ENCODE peak calls at places on chromosomes 5 and 9, in seven cellular contexts. D is AG09319, C is dorsolateral prefrontal cortex, P is lower leg skin, H is astrocyte of the cerebellum, T is fibroblast of pulmonary artery, L is ascending aorta. S is an unnamed sample.

GRCh38 chr9:134204991-134205578 is 40.7 kb upstream of the RNU6ATAC start:
- DNase-seq in D (no peak), C (peak), P (peak), H (no peak), T (peak), L (peak), S (no peak)

GRCh38 chr5:149170292-149170691 is 29.0 kb downstream of the ABLIM3 start:
- DNase-seq in D (no peak), C (no peak), P (no peak), H (peak), T (no peak), L (no peak), S (no peak)

GRCh38 chr5:133846478-133847226 is 121.8 kb downstream of the C5orf15 start:
- DNase-seq in D (no peak), C (peak), P (peak), H (no peak), T (no peak), L (no peak), S (no peak)

GRCh38 chr9:78314953-78315870 is 18.3 kb downstream of the PSAT1 start:
- DNase-seq in D (no peak), C (peak), P (peak), H (peak), T (peak), L (no peak), S (no peak)

GRCh38 chr5:173829826-173830225 is 58.3 kb upstream of the CPEB4 start:
- DNase-seq in D (peak), C (no peak), P (no peak), H (peak), T (no peak), L (no peak), S (no peak)

GRCh38 chr5:65809817-65810531 is 88.0 kb downstream of the NLN start:
- DNase-seq in D (peak), C (peak), P (peak), H (peak), T (peak), L (peak), S (no peak)

GRCh38 chr9:129885018-129885669 is 49.9 kb downstream of the USP20 start:
- DNase-seq in D (no peak), C (no peak), P (peak), H (no peak), T (no peak), L (no peak), S (no peak)

GRCh38 chr9:113463418-113464285 is at the start of gene RGS3:
- DNase-seq in D (no peak), C (no peak), P (no peak), H (no peak), T (no peak), L (peak), S (peak)

GRCh38 chr5:132640613-132641012 is 17.4 kb upstream of the IL13 start:
- DNase-seq in D (no peak), C (no peak), P (no peak), H (no peak), T (no peak), L (no peak), S (no peak)

GRCh38 chr9:18427691-18428090 is 46.3 kb upstream of the ADAMTSL1 start:
- DNase-seq in D (no peak), C (no peak), P (no peak), H (no peak), T (no peak), L (no peak), S (no peak)

GRCh38 chr9:125343518-125344284 is 82.1 kb downstream of the GAPVD1 start:
- DNase-seq in D (peak), C (no peak), P (no peak), H (peak), T (peak), L (no peak), S (no peak)

GRCh38 chr5:163407034-163407652 is 30.3 kb upstream of the CCNG1 start:
- DNase-seq in D (no peak), C (no peak), P (no peak), H (peak), T (peak), L (no peak), S (no peak)

GRCh38 chr9:4238522-4238921 is 61.3 kb downstream of the GLIS3 start:
- DNase-seq in D (no peak), C (no peak), P (no peak), H (no peak), T (peak), L (no peak), S (no peak)

GRCh38 chr5:94832685-94833084 is 214.2 kb downstream of the SLF1 start:
- DNase-seq in D (no peak), C (no peak), P (no peak), H (no peak), T (no peak), L (no peak), S (no peak)

GRCh38 chr5:13771011-13771571 is 173.4 kb downstream of the DNAH5 start:
- DNase-seq in D (peak), C (no peak), P (no peak), H (peak), T (no peak), L (no peak), S (no peak)

GRCh38 chr9:121498487-121499176 is 1.0 kb downstream of the GGTA1 start:
- DNase-seq in D (peak), C (no peak), P (peak), H (no peak), T (peak), L (peak), S (no peak)

GRCh38 chr5:90941002-90941720 is 382.6 kb downstream of the ADGRV1 start:
- DNase-seq in D (no peak), C (no peak), P (no peak), H (no peak), T (no peak), L (no peak), S (no peak)

GRCh38 chr5:29001666-29002065 is 1963.3 kb upstream of the CDH9 start:
- DNase-seq in D (no peak), C (no peak), P (no peak), H (no peak), T (no peak), L (no peak), S (no peak)

GRCh38 chr5:50699737-50700136 is 33.3 kb downstream of the PARP8 start:
- DNase-seq in D (no peak), C (no peak), P (no peak), H (no peak), T (no peak), L (no peak), S (no peak)

GRCh38 chr5:156826150-156826549 is 23.9 kb upstream of the PPP1R2B start:
- DNase-seq in D (no peak), C (no peak), P (no peak), H (no peak), T (no peak), L (no peak), S (no peak)

GRCh38 chr5:74465724-74466123 is 174.8 kb downstream of the ENC1 start:
- DNase-seq in D (no peak), C (no peak), P (no peak), H (no peak), T (no peak), L (no peak), S (no peak)

GRCh38 chr5:102450313-102450990 is 48.3 kb downstream of the SLCO6A1 start:
- DNase-seq in D (no peak), C (no peak), P (peak), H (no peak), T (peak), L (no peak), S (no peak)

GRCh38 chr5:149485655-149486615 is 65.3 kb downstream of the CSNK1A1 start:
- DNase-seq in D (peak), C (no peak), P (peak), H (peak), T (peak), L (peak), S (no peak)

GRCh38 chr9:108412755-108413154 is 443.0 kb downstream of the ACTL7B start:
- DNase-seq in D (no peak), C (no peak), P (no peak), H (no peak), T (no peak), L (no peak), S (no peak)
- TF ChIP-seq CTCF in D (no peak), C (no peak), P (no peak), H (no peak), T (no peak), L (no peak), S (peak)

GRCh38 chr5:126595486-126596083 is 566 bp upstream of the ALDH7A1 start:
- DNase-seq in D (no peak), C (no peak), P (no peak), H (no peak), T (no peak), L (no peak), S (no peak)
- TF ChIP-seq CTCF in D (no peak), C (no peak), P (no peak), H (no peak), T (no peak), L (no peak), S (no peak)

DNA sequence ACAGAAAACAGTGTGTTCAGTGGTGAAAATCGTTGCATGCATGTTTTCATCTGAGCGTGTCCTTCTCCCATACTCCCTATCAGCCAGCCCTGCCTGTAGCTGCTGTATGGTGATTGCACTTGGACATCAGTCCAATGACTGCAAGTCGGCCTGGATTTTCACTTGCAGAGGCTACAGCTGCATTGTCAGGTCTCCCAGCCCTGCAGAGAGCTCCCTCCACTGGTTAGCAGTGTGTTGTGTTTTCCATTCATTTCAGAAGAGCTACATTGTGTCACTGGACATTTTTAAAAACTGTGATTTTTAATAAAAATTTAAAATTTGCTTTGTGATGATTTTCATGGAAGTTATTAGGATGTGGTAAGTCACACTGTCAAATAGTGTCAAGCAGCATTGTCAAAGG is 96.6 kb downstream of the SYK start:
- DNase-seq in D (no peak), C (no peak), P (peak), H (no peak), T (peak), L (no peak), S (no peak)
- TF ChIP-seq CTCF in D (peak), C (no peak), P (no peak), H (peak), T (peak), L (no peak), S (peak)

GRCh38 chr5:56638768-56639238 is 176.5 kb upstream of the MAP3K1 start:
- DNase-seq in D (no peak), C (no peak), P (no peak), H (no peak), T (no peak), L (no peak), S (no peak)

GRCh38 chr5:56639491-56639890 is 175.9 kb upstream of the MAP3K1 start:
- DNase-seq in D (no peak), C (no peak), P (no peak), H (no peak), T (no peak), L (no peak), S (no peak)

GRCh38 chr5:56637321-56637920 is 177.9 kb upstream of the MAP3K1 start:
- DNase-seq in D (no peak), C (no peak), P (no peak), H (peak), T (peak), L (no peak), S (no peak)

GRCh38 chr5:56640763-56641406 is 174.5 kb upstream of the MAP3K1 start:
- DNase-seq in D (no peak), C (no peak), P (no peak), H (no peak), T (no peak), L (no peak), S (no peak)

GRCh38 chr5:56638061-56638621 is 177.2 kb upstream of the MAP3K1 start:
- DNase-seq in D (no peak), C (no peak), P (no peak), H (no peak), T (no peak), L (no peak), S (peak)
- TF ChIP-seq CTCF in D (no peak), C (no peak), P (no peak), H (no peak), T (no peak), L (no peak), S (no peak)